ENCODE peak calls at places on chromosomes 5 and 9, in six cellular contexts. V, S, I, M, A and F are unnamed samples.

GRCh38 chr9:70510157-70510770 is 95.8 kb upstream of the KLF9 start:
- DNase-seq in V (no peak), I (peak), S (no peak), M (no peak), A (no peak), F (no peak)

GRCh38 chr5:96434201-96434645 is 1.2 kb upstream of the PCSK1 start:
- DNase-seq in S (no peak), V (peak), M (peak), I (peak), A (peak), F (peak)

GRCh38 chr5:30956251-30956650 is 237.2 kb upstream of the CDH6 start:
- DNase-seq in I (no peak), M (no peak), V (no peak), S (no peak), A (no peak), F (no peak)

GRCh38 chr9:125755340-125755739 is 8.2 kb downstream of the PBX3 start:
- DNase-seq in A (no peak), I (no peak), S (no peak), M (no peak), V (no peak), F (no peak)

GRCh38 chr5:36826694-36827093 is 49.9 kb upstream of the NIPBL start:
- DNase-seq in A (no peak), I (no peak), S (no peak), M (no peak), V (no peak), F (no peak)

GRCh38 chr5:40615586-40616193 is 64.0 kb upstream of the PTGER4 start:
- DNase-seq in S (no peak), M (peak), I (no peak), A (peak), V (no peak), F (no peak)

GRCh38 chr5:1542755-1543154 is 19.0 kb upstream of the LPCAT1 start:
- DNase-seq in M (no peak), S (no peak), V (no peak), A (peak), I (no peak), F (no peak)

GRCh38 chr9:107348836-107349235 is 65.8 kb downstream of the RAD23B start:
- DNase-seq in I (peak), S (no peak), V (no peak), M (no peak), A (no peak), F (no peak)

GRCh38 chr9:109355564-109356297 is 34.9 kb upstream of the EPB41L4B start:
- DNase-seq in S (no peak), M (no peak), I (peak), V (no peak), A (no peak), F (no peak)

GRCh38 chr5:112655513-112655912 is 82.2 kb upstream of the APC start:
- DNase-seq in S (no peak), I (no peak), A (no peak), M (no peak), V (no peak), F (no peak)

GRCh38 chr5:141510850-141511718 is 22.2 kb downstream of the PCDHGC5 start:
- DNase-seq in A (no peak), V (no peak), I (no peak), S (no peak), M (no peak), F (no peak)

GRCh38 chr9:136441191-136441680 is 1.6 kb upstream of the INPP5E start:
- DNase-seq in S (no peak), M (peak), A (peak), I (no peak), V (no peak), F (no peak)

GRCh38 chr9:34377402-34377741 is 674 bp upstream of the MYORG start:
- DNase-seq in A (no peak), S (no peak), M (no peak), V (no peak), I (no peak), F (no peak)

GRCh38 chr5:80615266-80615914 is 39.1 kb upstream of the MSH3 start:
- DNase-seq in A (no peak), V (no peak), M (no peak), S (no peak), I (no peak), F (no peak)

GRCh38 chr9:115170674-115171073 is 52.7 kb upstream of the TNC start:
- DNase-seq in V (no peak), A (peak), I (peak), S (no peak), M (peak), F (no peak)

GRCh38 chr9:106878081-106878837 is 15.3 kb downstream of the ZNF462 start:
- DNase-seq in V (no peak), A (no peak), S (no peak), M (no peak), I (peak), F (no peak)

GRCh38 chr5:148687427-148687826 is 33.1 kb upstream of the HTR4 start:
- DNase-seq in S (no peak), M (peak), V (no peak), I (peak), A (no peak), F (no peak)

GRCh38 chr9:128733256-128733655 is 9.3 kb upstream of the ZDHHC12 start:
- DNase-seq in V (no peak), A (peak), I (peak), M (peak), S (no peak), F (peak)

GRCh38 chr9:128499920-128500319 is 4.6 kb upstream of the GLE1 start:
- DNase-seq in A (no peak), S (no peak), M (no peak), V (no peak), I (no peak), F (no peak)

GRCh38 chr5:14581891-14582796 is 552 bp downstream of the OTULINL start:
- DNase-seq in M (peak), A (no peak), S (peak), V (peak), I (peak), F (no peak)

GRCh38 chr5:38208782-38209378 is 49.5 kb upstream of the EGFLAM start:
- DNase-seq in M (peak), A (peak), I (peak), V (no peak), S (no peak), F (peak)

GRCh38 chr5:154701181-154701580 is 54.0 kb upstream of the LARP1 start:
- DNase-seq in I (no peak), M (no peak), A (no peak), S (no peak), V (no peak), F (no peak)
- H3K27ac ChIP-seq in I (peak), M (no peak), A (no peak), S (no peak), V (no peak), F (no peak)

DNA sequence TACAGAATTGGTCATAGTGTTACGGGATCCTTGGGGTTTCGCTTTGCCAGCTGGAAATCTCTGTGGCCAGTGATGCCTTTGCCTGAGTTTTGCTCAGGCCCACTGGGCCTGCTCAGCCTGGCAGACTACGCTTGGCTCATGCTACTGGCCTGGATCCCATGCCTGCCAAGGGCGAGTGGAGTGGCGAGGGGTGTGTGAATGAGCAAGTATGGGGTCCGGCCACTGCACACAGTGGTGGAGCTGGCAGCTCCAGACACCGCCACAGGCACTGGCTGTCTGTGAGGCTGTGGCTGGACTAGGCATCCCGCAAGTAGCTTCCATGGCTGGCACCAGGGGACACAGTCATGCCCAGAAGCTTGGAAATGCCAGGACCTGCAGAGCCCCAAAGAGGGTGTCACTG is 240.3 kb downstream of the ARRDC3 start:
- DNase-seq in V (no peak), I (no peak), M (no peak), A (no peak), S (no peak), F (no peak)
- H3K27ac ChIP-seq in V (no peak), I (no peak), M (no peak), A (no peak), S (no peak), F (no peak)

GRCh38 chr5:173795601-173796000 is 92.5 kb upstream of the CPEB4 start:
- DNase-seq in V (no peak), S (no peak), I (no peak), A (no peak), M (no peak), F (no peak)
- H3K27ac ChIP-seq in V (no peak), S (no peak), I (no peak), A (no peak), M (no peak), F (no peak)

DNA sequence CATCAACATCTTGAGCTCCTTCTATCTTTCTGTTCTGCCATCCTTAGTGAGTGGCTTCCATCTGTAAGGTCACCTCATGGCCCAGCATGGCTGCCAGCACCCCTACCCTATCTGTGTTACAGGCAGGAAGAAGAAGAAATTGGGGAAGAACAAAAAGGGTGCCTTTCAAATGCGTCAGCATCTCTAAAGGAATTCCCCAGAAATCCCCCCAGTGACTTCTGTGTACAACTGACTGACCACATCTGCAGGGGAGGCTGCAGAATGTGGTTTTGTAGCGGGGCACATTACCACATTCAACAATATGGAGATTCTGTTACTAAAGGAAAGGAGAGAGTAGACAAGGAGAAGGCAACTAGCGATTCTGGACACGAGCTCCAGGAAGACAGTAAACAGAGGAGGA is 40.1 kb downstream of the ALG2 start:
- DNase-seq in S (no peak), A (peak), M (peak), I (no peak), V (no peak), F (no peak)
- H3K27ac ChIP-seq in S (no peak), A (no peak), M (no peak), I (no peak), V (no peak), F (no peak)

GRCh38 chr9:131019387-131020239 is 10.6 kb downstream of the LAMC3 start:
- DNase-seq in M (no peak), S (no peak), A (no peak), V (no peak), I (no peak), F (no peak)

GRCh38 chr9:131021785-131022184 is 12.8 kb downstream of the LAMC3 start:
- DNase-seq in A (no peak), M (no peak), S (no peak), I (no peak), V (no peak), F (no peak)

GRCh38 chr9:131018621-131019020 is 9.6 kb downstream of the LAMC3 start:
- DNase-seq in A (no peak), M (no peak), S (no peak), I (peak), V (no peak), F (no peak)

GRCh38 chr9:131020862-131021261 is 11.9 kb downstream of the LAMC3 start:
- DNase-seq in S (no peak), I (no peak), V (no peak), M (no peak), A (no peak), F (no peak)

GRCh38 chr9:131020388-131020787 is 11.4 kb downstream of the LAMC3 start:
- DNase-seq in A (peak), V (no peak), M (peak), S (no peak), I (no peak), F (no peak)
- H3K27ac ChIP-seq in A (no peak), V (no peak), M (peak), S (no peak), I (no peak), F (no peak)

DNA sequence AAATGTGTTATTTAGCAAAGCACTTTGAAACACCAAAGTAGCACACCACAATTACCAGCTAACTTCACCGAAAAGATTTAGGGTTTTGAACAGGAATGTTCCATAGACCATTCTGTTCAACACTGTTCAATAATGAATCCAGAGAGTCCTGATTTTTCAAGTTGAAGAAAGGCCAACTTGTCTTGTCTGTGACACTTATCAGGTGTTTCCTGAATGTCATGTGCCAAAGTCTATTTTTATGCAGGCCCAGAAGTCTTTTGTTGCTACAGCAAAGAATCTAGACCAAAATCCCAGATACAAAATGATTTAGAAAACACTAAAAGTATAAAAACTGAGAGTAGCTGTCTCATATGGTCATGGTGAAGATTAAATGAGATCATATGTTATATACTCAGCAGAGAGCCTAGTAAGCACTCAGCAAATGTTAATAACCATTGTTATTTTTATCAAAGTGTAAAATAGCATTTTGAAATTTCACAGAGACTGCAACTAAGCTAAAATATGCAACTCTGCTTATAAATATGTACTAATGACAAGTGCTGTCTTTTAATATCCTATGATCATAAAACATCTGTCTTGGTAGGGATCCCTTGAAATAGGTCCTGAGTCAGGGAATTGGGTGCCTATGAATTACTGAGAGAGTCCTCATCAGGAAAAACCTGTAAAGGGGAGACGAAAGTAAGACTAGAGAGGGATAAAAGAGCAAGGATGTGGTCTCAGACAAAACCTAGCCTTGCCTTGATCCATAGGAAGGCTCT is 122.4 kb upstream of the SLC12A2 start:
- DNase-seq in I (no peak), A (no peak), M (no peak), V (no peak), S (no peak), F (no peak)
- H3K27ac ChIP-seq in I (no peak), A (no peak), M (no peak), V (no peak), S (no peak), F (no peak)